ENCODE peak calls at places on chromosomes 13 and 19, in eight cellular contexts. M is right cardiac atrium, L is adrenal gland, J is stomach, Q is BE2C, A is MM.1S, X is AG04450, K is mesendoderm. Y is an unnamed sample. For H3K27me3, the result is how much of the 10 kb centered on the place peaks cover.

GRCh38 chr13:31204592-31204991 is 4.8 kb downstream of the B3GLCT start:
- DNase-seq in Q (peak), K (peak), J (no peak), M (no peak), X (no peak), L (no peak), A (no peak), Y (no peak)

GRCh38 chr13:21976159-21976558 is 305.3 kb downstream of the FGF9 start:
- DNase-seq in K (peak), M (no peak), J (no peak), L (no peak), X (no peak), Q (no peak), A (no peak), Y (no peak)

GRCh38 chr13:112331675-112332074 is 44.5 kb upstream of the SPACA7 start:
- DNase-seq in L (no peak), X (no peak), A (no peak), Q (no peak), K (no peak), M (no peak), J (no peak), Y (no peak)

GRCh38 chr13:101065314-101065713 is 351.0 kb downstream of the NALCN start:
- DNase-seq in X (no peak), M (no peak), L (no peak), J (no peak), A (no peak), K (no peak), Q (no peak), Y (no peak)

GRCh38 chr13:88246239-88246638 is 575.1 kb downstream of the SLITRK5 start:
- DNase-seq in M (no peak), J (no peak), L (no peak), K (no peak), A (no peak), Q (peak), X (no peak), Y (no peak)

GRCh38 chr19:28264556-28264955 is 948.4 kb downstream of the UQCRFS1 start:
- DNase-seq in A (no peak), J (no peak), Q (no peak), K (peak), M (no peak), L (no peak), X (no peak), Y (no peak)

GRCh38 chr19:18319591-18320135 is 3.2 kb downstream of the LSM4 start:
- DNase-seq in K (no peak), X (no peak), A (no peak), Q (no peak), M (peak), J (peak), L (no peak), Y (no peak)

GRCh38 chr13:36282818-36283432 is 14.7 kb downstream of the CCDC169 start:
- DNase-seq in K (peak), L (no peak), A (peak), M (no peak), X (peak), Q (no peak), J (no peak), Y (no peak)

GRCh38 chr19:40601061-40601973 is at the start of gene LTBP4:
- DNase-seq in L (peak), J (no peak), X (no peak), A (peak), M (peak), Q (peak), K (no peak), Y (peak)

GRCh38 chr13:107266657-107267056 is 698.7 kb upstream of the ARGLU1 start:
- DNase-seq in X (no peak), M (no peak), K (no peak), Q (no peak), L (no peak), J (no peak), A (no peak), Y (no peak)

GRCh38 chr19:24159707-24160106 is 72.7 kb downstream of the ZNF254 start:
- DNase-seq in J (no peak), M (no peak), X (no peak), A (no peak), Q (no peak), K (peak), L (no peak), Y (no peak)

GRCh38 chr13:33446821-33447481 is 161.4 kb upstream of the STARD13 start:
- DNase-seq in J (peak), X (no peak), A (no peak), Q (no peak), K (no peak), L (no peak), M (no peak), Y (no peak)

GRCh38 chr13:38419312-38419873 is 69.7 kb downstream of the UFM1 start:
- DNase-seq in X (no peak), K (no peak), L (no peak), Q (no peak), M (no peak), J (no peak), A (peak), Y (no peak)

GRCh38 chr13:49569993-49570689 is 15.2 kb downstream of the RCBTB1 start:
- DNase-seq in M (no peak), Q (no peak), L (no peak), K (no peak), A (no peak), X (no peak), J (no peak), Y (no peak)

GRCh38 chr13:51728972-51729371 is 75.0 kb downstream of the DHRS12 start:
- DNase-seq in M (no peak), L (no peak), K (no peak), X (peak), J (no peak), Q (no peak), A (no peak), Y (no peak)

GRCh38 chr13:70505809-70506208 is 397.6 kb upstream of the KLHL1 start:
- DNase-seq in M (no peak), A (no peak), J (no peak), K (peak), L (no peak), X (no peak), Q (no peak), Y (no peak)

GRCh38 chr13:40401911-40402776 is 264.3 kb downstream of the FOXO1 start:
- DNase-seq in K (peak), A (no peak), J (peak), X (peak), Q (peak), M (peak), L (peak), Y (peak)

GRCh38 chr13:108705031-108705430 is 75.6 kb downstream of the MYO16 start:
- DNase-seq in A (no peak), L (no peak), M (no peak), K (no peak), X (no peak), Q (no peak), J (no peak), Y (no peak)

GRCh38 chr13:113350065-113350937 is 13.6 kb downstream of the GRTP1 start:
- DNase-seq in J (no peak), A (no peak), L (no peak), K (peak), Q (no peak), X (no peak), M (no peak), Y (no peak)

GRCh38 chr19:39112338-39112890 is 13.2 kb upstream of the PAK4 start:
- DNase-seq in Q (no peak), X (no peak), K (no peak), M (no peak), A (no peak), J (no peak), L (peak), Y (no peak)

GRCh38 chr19:19064811-19065745 is 1.3 kb downstream of the SLC25A42 start:
- DNase-seq in A (peak), M (no peak), L (no peak), K (no peak), Q (no peak), J (no peak), X (no peak), Y (peak)

GRCh38 chr13:30766957-30767603 is 31.7 kb downstream of the ALOX5AP start:
- DNase-seq in M (no peak), K (no peak), J (no peak), L (no peak), A (no peak), X (no peak), Q (no peak), Y (no peak)

GRCh38 chr19:4063369-4064072 is 3.2 kb downstream of the ZBTB7A start:
- DNase-seq in Q (no peak), K (peak), L (peak), A (no peak), M (no peak), J (no peak), X (no peak), Y (peak)

GRCh38 chr13:27783111-27783510 is 9.2 kb upstream of the GSX1 start:
- DNase-seq in Q (no peak), J (no peak), M (no peak), A (no peak), L (no peak), X (no peak), K (peak), Y (no peak)

GRCh38 chr13:91576590-91576989 is 178.2 kb downstream of the GPC5 start:
- DNase-seq in Q (peak), K (peak), A (no peak), J (no peak), M (no peak), L (no peak), X (no peak), Y (no peak)

GRCh38 chr19:33316521-33317284 is 14.4 kb upstream of the CEBPA start:
- DNase-seq in K (no peak), M (no peak), X (no peak), L (no peak), Q (no peak), A (no peak), J (no peak), Y (peak)

GRCh38 chr19:40217921-40218890 is at the start of gene TTC9B:
- DNase-seq in K (peak), Q (peak), M (peak), A (no peak), X (no peak), L (no peak), J (no peak), Y (no peak)

GRCh38 chr13:28741080-28741479 is 22.3 kb upstream of the SLC46A3 start:
- DNase-seq in X (no peak), Q (no peak), J (no peak), K (no peak), L (peak), M (no peak), A (no peak), Y (no peak)

GRCh38 chr13:44622259-44622658 is 46.1 kb upstream of the TSC22D1 start:
- DNase-seq in K (peak), A (no peak), L (no peak), M (no peak), X (no peak), J (no peak), Q (no peak), Y (no peak)

GRCh38 chr19:10389863-10390262 is 9.5 kb upstream of the TYK2 start:
- DNase-seq in Q (peak), M (no peak), J (no peak), A (no peak), L (no peak), X (no peak), K (peak), Y (no peak)

GRCh38 chr13:102870677-102871415 is 25.0 kb downstream of the ERCC5 start:
- DNase-seq in A (peak), Q (peak), K (peak), J (peak), M (peak), L (peak), X (no peak), Y (peak)

GRCh38 chr13:34667356-34668218 is 274.5 kb upstream of the NBEA start:
- DNase-seq in Q (no peak), J (no peak), K (no peak), M (no peak), X (no peak), A (no peak), L (no peak), Y (no peak)

GRCh38 chr13:98975822-98976261 is 2.0 kb downstream of the DOCK9 start:
- DNase-seq in Q (no peak), M (no peak), X (no peak), J (no peak), L (no peak), K (peak), A (no peak), Y (no peak)

GRCh38 chr19:35363001-35363590 is 4.8 kb downstream of the FFAR3 start:
- DNase-seq in L (no peak), A (no peak), M (no peak), Q (peak), X (no peak), K (no peak), J (peak), Y (no peak)

GRCh38 chr19:409006-409514 is at the start of gene C2CD4C:
- DNase-seq in K (peak), Q (no peak), A (no peak), L (no peak), M (no peak), X (no peak), J (no peak), Y (peak)

GRCh38 chr19:49059056-49059455 is 1.5 kb upstream of the CGB7 start:
- DNase-seq in X (no peak), Q (no peak), M (no peak), J (no peak), A (no peak), L (no peak), K (no peak), Y (no peak)

GRCh38 chr13:110185696-110186095 is 121.3 kb downstream of the COL4A1 start:
- DNase-seq in L (no peak), M (no peak), A (no peak), J (no peak), K (no peak), Q (no peak), X (no peak), Y (no peak)

GRCh38 chr19:46239193-46239767 is 9.7 kb downstream of the IGFL1 start:
- DNase-seq in A (no peak), X (no peak), M (no peak), K (no peak), L (no peak), Q (no peak), J (no peak), Y (no peak)
- H3K27me3 ChIP-seq in A (half or more), X (under half), M (under half), K (under half), L (under half), Q (under half), J (under half), Y (under half)

GRCh38 chr19:1471514-1472107 is 7.4 kb downstream of the C19orf25 start:
- DNase-seq in L (no peak), J (no peak), K (no peak), X (no peak), M (peak), Q (no peak), A (no peak), Y (no peak)
- H3K27me3 ChIP-seq in L (half or more), J (half or more), K (under half), X (half or more), M (under half), Q (under half), A (under half), Y (half or more)

GRCh38 chr19:5934002-5934401 is 19.9 kb downstream of the CAPS start:
- DNase-seq in K (no peak), A (no peak), L (no peak), M (no peak), Q (peak), X (no peak), J (no peak), Y (no peak)
- H3K27me3 ChIP-seq in K (under half), A (under half), L (under half), M (under half), Q (under half), X (under half), J (under half), Y (under half)

GRCh38 chr13:47081246-47081645 is 184.4 kb upstream of the HTR2A start:
- DNase-seq in M (no peak), J (no peak), X (no peak), L (no peak), A (no peak), K (no peak), Q (no peak), Y (no peak)
- H3K27me3 ChIP-seq in M (under half), J (under half), X (under half), L (under half), A (under half), K (under half), Q (under half), Y (under half)

GRCh38 chr19:1765182-1765903 is 12.0 kb downstream of the ONECUT3 start:
- DNase-seq in Q (no peak), L (no peak), J (no peak), A (no peak), M (peak), K (no peak), X (no peak), Y (no peak)
- H3K27me3 ChIP-seq in Q (half or more), L (half or more), J (half or more), A (half or more), M (under half), K (half or more), X (half or more), Y (half or more)

GRCh38 chr19:54608792-54609191 is 15.4 kb downstream of the LILRA1 start:
- DNase-seq in A (no peak), X (no peak), M (peak), L (no peak), J (peak), Q (no peak), K (no peak), Y (no peak)
- H3K27me3 ChIP-seq in A (half or more), X (under half), M (under half), L (under half), J (under half), Q (under half), K (under half), Y (under half)

GRCh38 chr19:2249880-2250764 is 999 bp downstream of the AMH start:
- DNase-seq in Q (peak), J (no peak), K (no peak), M (no peak), X (no peak), L (no peak), A (no peak), Y (no peak)

GRCh38 chr19:2249010-2249866 is at the start of gene AMH:
- DNase-seq in Q (peak), K (no peak), L (peak), M (peak), J (no peak), X (no peak), A (no peak), Y (no peak)

GRCh38 chr19:2251577-2252480 is 2.7 kb downstream of the AMH start:
- DNase-seq in Q (peak), M (no peak), L (no peak), A (no peak), X (no peak), K (no peak), J (no peak), Y (no peak)

GRCh38 chr19:2252481-2253105 is 3.5 kb downstream of the AMH start:
- DNase-seq in A (no peak), J (no peak), K (no peak), L (no peak), Q (peak), X (no peak), M (peak), Y (no peak)

DNA sequence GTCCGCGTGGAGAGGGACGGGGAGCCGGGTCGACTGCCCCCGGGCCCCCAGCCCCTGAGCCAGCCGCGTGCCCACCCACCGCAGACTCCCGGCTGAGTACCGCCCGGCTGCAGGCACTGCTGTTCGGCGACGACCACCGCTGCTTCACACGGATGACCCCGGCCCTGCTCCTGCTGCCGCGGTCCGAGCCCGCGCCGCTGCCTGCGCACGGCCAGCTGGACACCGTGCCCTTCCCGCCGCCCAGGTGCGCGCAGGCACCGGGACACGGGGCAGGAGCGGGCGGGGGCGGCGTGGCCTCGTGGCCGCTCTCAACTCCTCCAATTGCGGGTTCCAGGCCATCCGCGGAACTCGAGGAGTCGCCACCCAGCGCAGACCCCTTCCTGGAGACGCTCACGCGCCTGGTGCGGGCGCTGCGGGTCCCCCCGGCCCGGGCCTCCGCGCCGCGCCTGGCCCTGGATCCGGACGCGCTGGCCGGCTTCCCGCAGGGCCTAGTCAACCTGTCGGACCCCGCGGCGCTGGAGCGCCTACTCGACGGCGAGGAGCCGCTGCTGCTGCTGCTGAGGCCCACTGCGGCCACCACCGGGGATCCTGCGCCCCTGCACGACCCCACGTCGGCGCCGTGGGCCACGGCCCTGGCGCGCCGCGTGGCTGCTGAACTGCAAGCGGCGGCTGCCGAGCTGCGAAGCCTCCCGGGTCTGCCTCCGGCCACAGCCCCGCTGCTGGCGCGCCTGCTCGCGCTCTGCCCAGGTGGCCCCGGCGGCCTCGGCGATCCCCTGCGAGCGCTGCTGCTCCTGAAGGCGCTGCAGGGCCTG is 1.8 kb downstream of the AMH start:
- DNase-seq in K (no peak), A (no peak), J (no peak), X (no peak), L (no peak), Q (peak), M (no peak), Y (no peak)
- H3K27me3 ChIP-seq in K (under half), A (under half), J (half or more), X (under half), L (under half), Q (under half), M (under half), Y (under half)

DNA sequence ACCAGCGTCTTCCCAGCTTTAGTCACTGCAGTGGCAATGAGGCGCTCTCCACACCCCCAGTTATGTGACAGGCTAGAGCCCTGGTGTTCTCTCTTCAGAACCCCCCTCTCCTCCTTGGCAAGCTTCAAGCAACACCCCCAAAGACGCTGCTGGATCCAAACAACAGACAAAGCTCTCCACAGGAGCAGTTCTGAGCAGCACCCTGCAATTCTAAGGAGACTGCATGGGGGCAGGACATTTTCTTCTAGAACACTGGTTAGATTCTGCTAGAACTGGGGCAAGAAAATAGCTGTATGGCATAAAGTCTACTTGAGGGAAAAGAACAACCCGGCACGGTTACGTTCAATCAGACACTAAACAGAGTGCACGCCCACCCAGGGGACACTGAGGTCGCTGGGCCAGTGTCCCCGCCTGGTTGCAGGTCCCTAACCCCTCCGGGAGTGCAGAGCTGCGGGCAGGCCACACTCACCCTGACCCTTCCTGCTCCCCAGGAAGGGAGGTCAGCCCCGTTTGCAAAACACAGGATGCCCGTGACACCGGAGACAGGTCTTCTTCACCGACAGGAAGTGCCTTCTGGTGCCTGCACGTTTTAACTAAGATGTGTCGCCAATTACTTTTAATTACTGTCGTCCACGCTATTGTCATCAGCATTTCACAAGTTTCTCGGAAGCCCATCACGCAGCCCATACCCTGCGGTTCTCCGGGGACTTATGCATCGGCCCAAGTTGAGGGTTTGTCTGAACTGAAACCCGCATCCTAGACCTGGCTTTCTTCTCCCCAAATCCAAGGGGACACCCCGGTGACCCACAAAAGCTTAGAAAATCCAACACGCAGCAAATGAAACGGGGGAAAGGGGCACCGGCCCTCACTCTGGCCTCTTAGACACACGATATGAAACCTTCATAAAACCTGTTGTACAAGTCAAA is 943 bp downstream of the GJB6 start:
- DNase-seq in J (no peak), M (no peak), L (no peak), X (no peak), A (no peak), Q (no peak), K (peak), Y (no peak)
- H3K27me3 ChIP-seq in J (under half), M (under half), L (under half), X (half or more), A (under half), Q (under half), K (under half), Y (under half)

DNA sequence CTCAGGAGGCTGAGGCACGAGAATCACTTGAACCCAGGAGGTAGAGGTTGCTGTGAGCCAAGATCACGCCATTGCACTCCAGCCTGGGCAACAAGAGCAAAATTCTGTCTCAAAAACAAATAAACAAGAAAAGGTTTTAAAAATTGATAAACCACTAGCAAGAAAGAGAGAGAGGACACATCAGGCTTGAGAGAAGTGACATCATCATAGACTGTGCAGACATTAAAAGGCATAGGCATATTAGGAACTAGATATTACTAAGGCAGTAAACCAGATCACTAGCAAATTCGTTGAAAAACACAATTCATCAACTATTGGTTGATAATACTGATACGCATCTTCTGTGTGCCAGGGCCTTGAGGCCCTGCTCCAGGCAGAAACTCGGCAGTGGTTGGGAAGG is 7.7 kb downstream of the A1BG start:
- DNase-seq in Q (no peak), J (no peak), A (no peak), K (no peak), M (no peak), L (no peak), X (no peak), Y (no peak)
- H3K27me3 ChIP-seq in Q (under half), J (under half), A (under half), K (under half), M (under half), L (under half), X (under half), Y (under half)